ENCODE peak calls at places on chromosomes 4 and X, in five cellular contexts. M is stomach, O is GM06990, H is Peyer's patch, X is astrocyte of the cerebellum. Y is an unnamed sample.

GRCh38 chr4:14771091-14771490 is 231.2 kb upstream of the CPEB2 start:
- DNase-seq in H (no peak), O (no peak), M (no peak), X (no peak), Y (no peak)

GRCh38 chr4:124867551-124867950 is 155.0 kb upstream of the ANKRD50 start:
- DNase-seq in X (no peak), H (no peak), O (no peak), M (no peak), Y (no peak)

GRCh38 chr4:8328456-8328855 is 58.9 kb downstream of the HTRA3 start:
- DNase-seq in X (no peak), M (no peak), O (no peak), H (no peak), Y (no peak)

GRCh38 chrX:74449322-74449936 is 28.1 kb downstream of the SLC16A2 start:
- DNase-seq in X (peak; percentile 48), M (peak; percentile 38), H (no peak), O (no peak), Y (no peak)

GRCh38 chr4:112448211-112448745 is 67.7 kb downstream of the NEUROG2 start:
- DNase-seq in O (no peak), H (no peak), M (no peak), X (no peak), Y (no peak)

GRCh38 chr4:133402616-133403015 is 253.5 kb downstream of the PCDH10 start:
- DNase-seq in X (peak; percentile 1), M (no peak), H (no peak), O (no peak), Y (no peak)

GRCh38 chr4:152972821-152973613 is 36.9 kb downstream of the FHDC1 start:
- DNase-seq in H (no peak), M (no peak), O (no peak), X (peak; percentile 99), Y (peak; percentile 52)

GRCh38 chrX:46882266-46882665 is 30.0 kb upstream of the JADE3 start:
- DNase-seq in H (no peak), M (no peak), X (no peak), O (no peak), Y (no peak)

GRCh38 chr4:28225005-28225404 is 1364.4 kb downstream of the STIM2 start:
- DNase-seq in M (no peak), X (no peak), H (no peak), O (no peak), Y (peak; percentile 24)

GRCh38 chr4:126839066-126839465 is 793.7 kb upstream of the INTU start:
- DNase-seq in X (peak; percentile 26), M (no peak), H (no peak), O (no peak), Y (no peak)

GRCh38 chr4:40264995-40265909 is 68.4 kb downstream of the RHOH start:
- DNase-seq in O (no peak), M (peak; percentile 37), H (no peak), X (peak; percentile 16), Y (no peak)

GRCh38 chrX:153609917-153610833 is 11.2 kb upstream of the CCNQ start:
- DNase-seq in X (peak; percentile 23), H (peak; percentile 75), O (peak; percentile 71), M (peak; percentile 69), Y (peak; percentile 14)

GRCh38 chr4:81031389-81032173 is 1.1 kb downstream of the BMP3 start:
- DNase-seq in H (no peak), X (no peak), M (no peak), O (no peak), Y (no peak)

GRCh38 chr4:153181293-153182080 is 22.8 kb upstream of the TRIM2 start:
- DNase-seq in X (no peak), O (no peak), H (no peak), M (no peak), Y (no peak)

GRCh38 chrX:84187501-84188319 is at the start of gene RPS6KA6:
- DNase-seq in H (peak; percentile 52), X (no peak), M (no peak), O (peak; percentile 53), Y (no peak)

GRCh38 chr4:145937021-145937861 is 1.4 kb downstream of the ZNF827 start:
- DNase-seq in O (peak; percentile 77), X (no peak), H (peak; percentile 87), M (peak; percentile 62), Y (no peak)

GRCh38 chrX:129980540-129981206 is 1.8 kb upstream of the BCORL1 start:
- DNase-seq in H (peak; percentile 73), O (peak; percentile 30), M (peak; percentile 59), X (no peak), Y (no peak)

GRCh38 chr4:48360285-48360965 is 19.1 kb downstream of the SLAIN2 start:
- DNase-seq in O (no peak), H (no peak), M (no peak), X (peak; percentile 65), Y (no peak)

GRCh38 chrX:103329991-103330390 is at the start of gene TCEAL7:
- DNase-seq in M (no peak), X (peak; percentile 18), H (no peak), O (no peak), Y (peak; percentile 4)

GRCh38 chr4:3202836-3203820 is 45.8 kb upstream of the MSANTD1 start:
- DNase-seq in X (no peak), O (no peak), M (no peak), H (no peak), Y (no peak)

GRCh38 chrX:18702362-18703195 is 4.9 kb upstream of the PPEF1 start:
- DNase-seq in M (no peak), X (peak; percentile 11), H (no peak), O (no peak), Y (peak; percentile 38)

GRCh38 chr4:55069248-55069647 is 56.1 kb downstream of the KDR start:
- DNase-seq in H (no peak), X (no peak), M (no peak), O (no peak), Y (no peak)

GRCh38 chr4:10099521-10100325 is 16.9 kb downstream of the WDR1 start:
- DNase-seq in O (no peak), H (no peak), M (no peak), X (no peak), Y (no peak)

DNA sequence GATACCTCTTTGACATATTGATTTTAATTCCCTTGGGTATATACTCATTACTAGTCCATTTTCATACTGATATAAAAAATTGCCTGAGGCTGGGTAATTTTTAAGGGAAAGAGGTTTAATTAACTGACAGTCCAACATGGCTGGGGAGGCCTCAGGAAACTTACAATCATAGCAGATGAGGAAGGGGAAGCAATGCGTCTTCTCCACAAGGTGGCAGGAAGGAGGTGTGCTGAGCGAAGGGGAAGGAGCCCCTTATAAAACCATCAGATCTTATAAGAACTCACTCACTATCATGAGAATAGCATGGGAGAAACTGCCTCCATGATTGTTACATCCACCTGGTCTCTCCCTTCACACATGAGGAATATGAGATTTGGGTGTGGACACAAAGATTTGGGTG is 42.4 kb downstream of the MSX1 start:
- DNase-seq in H (no peak), O (no peak), M (no peak), X (no peak), Y (no peak)
- TF ChIP-seq CTCF in H (no peak), O (no peak), M (no peak), X (no peak), Y (no peak)

DNA sequence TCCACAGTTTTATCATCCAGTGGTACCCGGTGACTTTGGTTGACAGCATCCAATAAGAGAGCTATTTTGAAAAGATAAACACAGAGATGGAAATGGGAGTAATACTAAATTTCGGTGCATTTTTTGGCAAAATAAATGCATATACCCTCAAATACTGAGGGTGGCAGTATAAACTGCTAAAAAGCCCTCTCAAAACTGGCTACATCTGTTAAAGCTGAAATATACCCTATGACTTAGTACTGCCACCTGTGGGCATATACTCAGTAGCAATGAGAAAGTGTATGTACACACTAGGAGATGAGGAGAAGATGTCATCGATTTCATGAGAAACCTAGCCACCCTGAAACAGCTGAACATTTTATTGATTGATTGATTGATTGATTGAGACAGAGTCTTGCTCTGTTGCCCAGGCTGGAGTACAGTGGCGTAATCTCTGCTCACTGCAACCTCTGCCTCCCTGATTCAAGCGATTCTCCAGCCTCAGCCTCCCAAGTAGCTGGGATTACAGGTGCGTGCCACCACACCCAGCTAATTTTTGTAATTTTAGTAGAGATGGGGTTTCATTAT is 12.2 kb upstream of the TMEM128 start:
- DNase-seq in H (no peak), M (no peak), O (peak; percentile 15), X (peak; percentile 22), Y (peak; percentile 23)
- TF ChIP-seq CTCF in H (peak; percentile 44), M (no peak), O (peak; percentile 40), X (peak; percentile 38), Y (peak; percentile 37)

DNA sequence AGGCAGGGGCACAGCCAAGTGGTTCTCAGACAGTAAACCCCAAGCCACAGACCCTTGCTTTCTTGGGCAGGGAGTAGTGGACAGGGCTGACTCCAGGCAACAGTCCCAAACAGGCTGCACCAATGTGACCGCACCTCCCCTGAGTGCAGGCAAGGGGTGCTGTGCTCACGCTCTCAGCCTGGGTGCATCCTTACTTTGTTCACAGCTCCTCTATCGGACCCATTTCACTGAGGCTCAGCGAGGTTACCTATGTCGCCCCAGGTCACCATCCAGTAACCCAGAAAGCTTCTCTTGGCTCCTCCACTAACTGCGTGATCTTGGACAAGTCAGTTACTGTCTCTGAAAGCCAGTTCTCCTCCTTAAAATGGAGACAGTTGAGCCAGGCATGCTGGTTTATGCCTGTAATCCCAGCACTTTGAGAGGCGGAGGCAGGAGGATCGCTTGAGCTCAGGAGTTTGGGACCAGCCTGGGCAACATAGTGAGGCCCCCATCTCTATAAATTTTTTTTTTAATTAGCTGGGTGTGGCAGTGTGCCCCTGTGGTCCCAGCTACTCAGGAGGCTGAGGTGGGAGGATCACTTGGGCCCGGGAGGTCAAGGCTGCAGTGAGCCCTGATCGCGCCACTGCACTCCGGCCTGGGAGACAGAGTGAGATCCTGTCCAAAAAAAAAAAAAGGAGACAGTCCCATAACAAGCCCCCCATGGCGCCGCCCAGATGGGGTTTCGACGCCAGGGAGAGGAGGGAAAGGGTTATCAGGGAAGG is 823 bp upstream of the MAN2B2 start:
- DNase-seq in M (no peak), H (no peak), O (no peak), X (no peak), Y (no peak)
- TF ChIP-seq CTCF in M (no peak), H (no peak), O (no peak), X (no peak), Y (no peak)

DNA sequence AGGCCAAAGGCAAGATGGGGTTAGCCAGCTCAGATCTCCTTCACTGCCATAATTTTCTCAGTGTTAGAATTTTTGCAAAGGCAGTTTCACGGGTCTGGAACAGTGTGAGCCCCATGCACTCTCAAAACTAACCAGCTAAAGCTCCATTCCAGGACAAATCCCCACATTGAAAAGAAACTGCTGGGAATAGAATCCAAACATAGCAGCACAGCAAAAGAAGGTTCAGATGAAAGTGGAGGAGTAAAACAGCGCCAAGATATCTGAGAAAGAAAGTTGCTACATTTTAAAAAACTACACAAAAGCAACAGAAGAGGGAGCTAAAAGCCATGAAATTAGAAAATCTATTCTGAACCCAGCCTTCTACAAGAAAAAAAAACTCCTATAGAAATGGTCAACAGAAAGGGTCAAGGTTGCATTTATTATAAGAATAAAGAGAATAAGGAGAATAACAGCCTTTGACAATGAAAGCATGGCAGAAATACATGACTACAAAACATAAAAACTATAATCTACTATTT is 39.6 kb upstream of the SLC7A3 start:
- DNase-seq in O (peak; percentile 2), H (no peak), M (no peak), X (no peak), Y (no peak)
- TF ChIP-seq CTCF in O (peak; percentile 23), H (peak; percentile 33), M (no peak), X (no peak), Y (peak; percentile 28)

Y was measured in AG09319.